ENCODE peak calls at places on chromosomes 5 and 9, in seven cellular contexts. J is right atrium auricular region, P is K562, H is HCT116, W is HFF-Myc, Y is coronary artery, T is IMR-90. Q is an unnamed sample.

GRCh38 chr9:129197978-129198736 is 20.1 kb upstream of the IER5L start:
- DNase-seq in J (peak; percentile 89), P (no peak), H (no peak), W (no peak), Y (no peak), T (peak; percentile 63), Q (peak; percentile 86)

GRCh38 chr9:94813379-94813778 is 86.9 kb downstream of the AOPEP start:
- DNase-seq in J (no peak), P (no peak), H (no peak), W (no peak), Y (no peak), T (no peak), Q (no peak)

GRCh38 chr5:179827684-179828083 is 7.0 kb downstream of the SQSTM1 start:
- DNase-seq in J (no peak), P (no peak), H (no peak), W (no peak), Y (no peak), T (peak; percentile 73), Q (no peak)

GRCh38 chr5:81232449-81233079 is 558 bp upstream of the CKMT2 start:
- DNase-seq in J (peak; percentile 91), P (no peak), H (no peak), W (peak; percentile 10), Y (peak; percentile 90), T (no peak), Q (peak; percentile 52)

GRCh38 chr9:124088476-124088837 is 76.9 kb downstream of the LHX2 start:
- DNase-seq in J (no peak), P (no peak), H (no peak), W (no peak), Y (no peak), T (no peak), Q (peak; percentile 7)

GRCh38 chr5:68548959-68549676 is 333.6 kb downstream of the PIK3R1 start:
- DNase-seq in J (no peak), P (no peak), H (no peak), W (no peak), Y (no peak), T (peak; percentile 92), Q (peak; percentile 49)

GRCh38 chr5:171629221-171630005 is 156.2 kb upstream of the SMIM23 start:
- DNase-seq in J (no peak), P (no peak), H (peak; percentile 6), W (no peak), Y (peak; percentile 50), T (peak; percentile 7), Q (no peak)

GRCh38 chr9:65444943-65445342 is 159.9 kb upstream of the FOXD4L5 start:
- DNase-seq in J (no peak), P (no peak), H (no peak), W (no peak), Y (no peak), T (no peak), Q (no peak)

GRCh38 chr9:9855503-9856078 is 757.2 kb downstream of the PTPRD start:
- DNase-seq in J (no peak), P (no peak), H (no peak), W (no peak), Y (no peak), T (no peak), Q (no peak)

GRCh38 chr5:135064235-135064570 is 30.2 kb upstream of the PITX1 start:
- DNase-seq in J (no peak), P (no peak), H (no peak), W (peak; percentile 5), Y (no peak), T (no peak), Q (no peak)

GRCh38 chr9:129490583-129491485 is 130.1 kb downstream of the C9orf50 start:
- DNase-seq in J (no peak), P (no peak), H (no peak), W (no peak), Y (peak; percentile 84), T (no peak), Q (no peak)

GRCh38 chr5:90022711-90023053 is 386.9 kb downstream of the CETN3 start:
- DNase-seq in J (no peak), P (no peak), H (no peak), W (no peak), Y (no peak), T (no peak), Q (peak; percentile 24)

GRCh38 chr5:150270546-150271295 is 18.9 kb downstream of the CAMK2A start:
- DNase-seq in J (no peak), P (no peak), H (no peak), W (no peak), Y (no peak), T (no peak), Q (no peak)

GRCh38 chr9:68780377-68780707 is 75.3 kb downstream of the PIP5K1B start:
- DNase-seq in J (no peak), P (no peak), H (no peak), W (no peak), Y (no peak), T (no peak), Q (no peak)

GRCh38 chr5:168085321-168086040 is 206.0 kb upstream of the WWC1 start:
- DNase-seq in J (no peak), P (no peak), H (no peak), W (no peak), Y (no peak), T (no peak), Q (no peak)

GRCh38 chr5:115573133-115573532 is 28.6 kb upstream of the FEM1C start:
- DNase-seq in J (no peak), P (no peak), H (no peak), W (peak; percentile 20), Y (no peak), T (peak; percentile 67), Q (peak; percentile 69)

GRCh38 chr5:55702612-55703345 is 9.3 kb downstream of the SLC38A9 start:
- DNase-seq in J (no peak), P (no peak), H (no peak), W (no peak), Y (no peak), T (no peak), Q (no peak)

GRCh38 chr9:107158321-107158720 is 124.8 kb upstream of the RAD23B start:
- DNase-seq in J (no peak), P (no peak), H (peak; percentile 51), W (no peak), Y (no peak), T (peak; percentile 37), Q (peak; percentile 63)

GRCh38 chr5:180215738-180216630 is 7.0 kb upstream of the RASGEF1C start:
- DNase-seq in J (peak; percentile 23), P (no peak), H (no peak), W (no peak), Y (no peak), T (no peak), Q (no peak)

GRCh38 chr5:172362755-172363154 is 79.2 kb upstream of the UBTD2 start:
- DNase-seq in J (no peak), P (no peak), H (no peak), W (no peak), Y (no peak), T (peak; percentile 31), Q (no peak)

GRCh38 chr5:178460598-178461425 is 129.4 kb downstream of the COL23A1 start:
- DNase-seq in J (peak; percentile 87), P (peak; percentile 83), H (peak; percentile 54), W (no peak), Y (peak; percentile 82), T (peak; percentile 2), Q (peak; percentile 18)

GRCh38 chr5:116492016-116492623 is 82.5 kb downstream of the SEMA6A start:
- DNase-seq in J (no peak), P (no peak), H (no peak), W (peak; percentile 77), Y (no peak), T (peak; percentile 89), Q (peak; percentile 92)

GRCh38 chr9:69314547-69314946 is 10.5 kb upstream of the ENTREP1 start:
- DNase-seq in J (no peak), P (no peak), H (no peak), W (no peak), Y (no peak), T (no peak), Q (peak; percentile 75)

GRCh38 chr9:34139477-34140146 is 13.1 kb upstream of the DCAF12 start:
- DNase-seq in J (peak; percentile 85), P (peak; percentile 35), H (peak; percentile 41), W (peak; percentile 36), Y (no peak), T (peak; percentile 91), Q (peak; percentile 93)
- TF ChIP-seq CTCF in J (peak; percentile 58), P (no peak), H (peak; percentile 37), W (peak; percentile 43), Y (no peak), T (peak; percentile 53), Q (peak; percentile 42)

DNA sequence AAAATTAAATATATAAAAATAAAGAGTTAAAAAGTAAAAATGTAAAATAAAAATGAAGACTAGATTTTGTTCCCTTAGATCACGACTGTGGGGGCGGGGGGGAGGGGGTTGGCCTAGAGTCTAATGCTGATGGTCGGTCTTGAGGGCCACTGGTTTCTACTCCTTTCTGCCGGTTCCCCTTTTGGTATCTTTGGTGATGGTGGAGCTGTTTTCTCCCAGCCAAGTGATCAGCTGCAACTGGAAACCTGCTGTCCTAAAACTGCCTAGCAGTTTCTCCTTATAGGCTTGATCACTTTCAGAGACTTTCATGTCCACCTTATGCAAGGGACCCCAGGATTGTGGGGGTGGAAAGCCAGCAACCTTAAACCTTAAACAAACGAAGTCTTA is 1.1 kb downstream of the SRD5A1 start:
- DNase-seq in J (no peak), P (no peak), H (no peak), W (no peak), Y (no peak), T (no peak), Q (no peak)
- H3K4me3 ChIP-seq in J (peak overlapping the region; percentile 94), P (peak overlapping the region; percentile 81), H (peak overlapping the region; percentile 96), W (peak overlapping the region; percentile 98), Y (peak overlapping the region; percentile 99), T (peak overlapping the region; percentile 89), Q (peak overlapping the region; percentile 91)

GRCh38 chr5:14400611-14401010 is 181.0 kb upstream of the OTULINL start:
- DNase-seq in J (no peak), P (no peak), H (no peak), W (no peak), Y (no peak), T (no peak), Q (no peak)

GRCh38 chr5:14399054-14399657 is 182.4 kb upstream of the OTULINL start:
- DNase-seq in J (no peak), P (peak; percentile 49), H (peak; percentile 21), W (peak; percentile 47), Y (no peak), T (peak; percentile 74), Q (peak; percentile 86)

GRCh38 chr5:14401639-14402038 is 180.0 kb upstream of the OTULINL start:
- DNase-seq in J (no peak), P (no peak), H (no peak), W (no peak), Y (no peak), T (no peak), Q (no peak)

GRCh38 chr5:14402424-14402823 is 179.2 kb upstream of the OTULINL start:
- DNase-seq in J (no peak), P (no peak), H (no peak), W (no peak), Y (no peak), T (no peak), Q (no peak)

GRCh38 chr5:14400085-14400484 is 181.5 kb upstream of the OTULINL start:
- DNase-seq in J (no peak), P (no peak), H (no peak), W (peak; percentile 65), Y (no peak), T (peak; percentile 76), Q (peak; percentile 56)
- TF ChIP-seq CTCF in J (no peak), P (no peak), H (no peak), W (no peak), Y (no peak), T (no peak), Q (no peak)

DNA sequence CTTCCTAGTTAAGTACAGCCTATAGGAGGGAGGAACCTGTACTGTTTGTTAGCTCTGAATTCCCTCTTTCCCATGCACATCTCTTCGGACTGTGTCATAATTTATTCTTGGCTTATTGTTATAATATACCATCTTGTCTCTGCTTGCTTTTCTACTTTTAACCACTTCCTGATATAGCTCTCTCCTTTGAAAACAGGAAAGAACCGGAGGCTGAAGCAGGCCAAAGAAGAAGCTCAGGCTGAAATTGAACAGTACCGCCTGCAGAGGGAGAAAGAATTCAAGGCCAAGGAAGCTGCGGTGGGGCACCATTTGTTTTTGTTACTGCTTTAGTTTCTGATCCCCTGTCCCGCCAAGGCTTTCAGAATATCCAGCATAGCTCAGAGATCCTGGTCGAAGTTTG is 4.8 kb downstream of the ATP6V1G1 start:
- DNase-seq in J (no peak), P (no peak), H (no peak), W (no peak), Y (no peak), T (peak; percentile 49), Q (peak; percentile 26)
- H3K4me3 ChIP-seq in J (no peak overlapping the region), P (no peak overlapping the region), H (no peak overlapping the region), W (no peak overlapping the region), Y (no peak overlapping the region), T (no peak overlapping the region), Q (no peak overlapping the region)

Q was measured in cardiac fibroblast.